ENCODE peak calls at places on chromosome 18, in nine cellular contexts. One of them, this sample, is unnamed.
A peak's percentile ranks its signal among the peaks of the same experiment; 100 is the strongest.

GRCh38 chr18:68735498-68736343 is 20.8 kb upstream of the TMX3 start:
- DNase-seq in kidney epithelial cell: no peak
- DNase-seq in lower lobe of right lung: no peak
- DNase-seq in NB4: peak; percentile 56
- DNase-seq in globus pallidus: no peak
- DNase-seq in GM13976: peak; percentile 61
- DNase-seq in endothelial cell of umbilical vein: peak; percentile 61
- DNase-seq in adrenal gland: no peak
- DNase-seq in activated effector memory CD4-positive, alpha-beta T cell treated with anti-CD3 and anti-CD28 coated beads, Interleukin-2, amount 50 U/mL, for 16 hours: no peak
- DNase-seq in this sample: peak; percentile 14

GRCh38 chr18:36287653-36288052 is 9.9 kb upstream of the FHOD3 start:
- DNase-seq in kidney epithelial cell: no peak
- DNase-seq in lower lobe of right lung: no peak
- DNase-seq in NB4: no peak
- DNase-seq in globus pallidus: no peak
- DNase-seq in GM13976: no peak
- DNase-seq in endothelial cell of umbilical vein: no peak
- DNase-seq in adrenal gland: no peak
- DNase-seq in activated effector memory CD4-positive, alpha-beta T cell treated with anti-CD3 and anti-CD28 coated beads, Interleukin-2, amount 50 U/mL, for 16 hours: no peak
- DNase-seq in this sample: no peak

GRCh38 chr18:75478996-75479870 is 51.7 kb upstream of the SMIM21 start:
- DNase-seq in kidney epithelial cell: no peak
- DNase-seq in lower lobe of right lung: no peak
- DNase-seq in NB4: peak; percentile 60
- DNase-seq in globus pallidus: peak; percentile 47
- DNase-seq in GM13976: peak; percentile 40
- DNase-seq in endothelial cell of umbilical vein: peak; percentile 66
- DNase-seq in adrenal gland: no peak
- DNase-seq in activated effector memory CD4-positive, alpha-beta T cell treated with anti-CD3 and anti-CD28 coated beads, Interleukin-2, amount 50 U/mL, for 16 hours: no peak
- DNase-seq in this sample: peak; percentile 24

GRCh38 chr18:49524951-49525350 is 36.9 kb upstream of the LIPG start:
- DNase-seq in kidney epithelial cell: no peak
- DNase-seq in lower lobe of right lung: no peak
- DNase-seq in NB4: no peak
- DNase-seq in globus pallidus: no peak
- DNase-seq in GM13976: no peak
- DNase-seq in endothelial cell of umbilical vein: no peak
- DNase-seq in adrenal gland: no peak
- DNase-seq in activated effector memory CD4-positive, alpha-beta T cell treated with anti-CD3 and anti-CD28 coated beads, Interleukin-2, amount 50 U/mL, for 16 hours: no peak
- DNase-seq in this sample: no peak

GRCh38 chr18:3525870-3526420 is 76.0 kb downstream of the TGIF1 start:
- DNase-seq in kidney epithelial cell: no peak
- DNase-seq in lower lobe of right lung: no peak
- DNase-seq in NB4: peak; percentile 95
- DNase-seq in globus pallidus: peak; percentile 79
- DNase-seq in GM13976: peak; percentile 57
- DNase-seq in endothelial cell of umbilical vein: peak; percentile 7
- DNase-seq in adrenal gland: no peak
- DNase-seq in activated effector memory CD4-positive, alpha-beta T cell treated with anti-CD3 and anti-CD28 coated beads, Interleukin-2, amount 50 U/mL, for 16 hours: peak; percentile 75
- DNase-seq in this sample: no peak

GRCh38 chr18:49926076-49926745 is 112.9 kb upstream of the ACAA2 start:
- DNase-seq in kidney epithelial cell: no peak
- DNase-seq in lower lobe of right lung: no peak
- DNase-seq in NB4: no peak
- DNase-seq in globus pallidus: no peak
- DNase-seq in GM13976: no peak
- DNase-seq in endothelial cell of umbilical vein: no peak
- DNase-seq in adrenal gland: no peak
- DNase-seq in activated effector memory CD4-positive, alpha-beta T cell treated with anti-CD3 and anti-CD28 coated beads, Interleukin-2, amount 50 U/mL, for 16 hours: no peak
- DNase-seq in this sample: no peak

GRCh38 chr18:6056171-6056932 is 161.0 kb upstream of the TMEM200C start:
- DNase-seq in kidney epithelial cell: no peak
- DNase-seq in lower lobe of right lung: no peak
- DNase-seq in NB4: no peak
- DNase-seq in globus pallidus: no peak
- DNase-seq in GM13976: peak; percentile 25
- DNase-seq in endothelial cell of umbilical vein: peak; percentile 77
- DNase-seq in adrenal gland: no peak
- DNase-seq in activated effector memory CD4-positive, alpha-beta T cell treated with anti-CD3 and anti-CD28 coated beads, Interleukin-2, amount 50 U/mL, for 16 hours: no peak
- DNase-seq in this sample: no peak

GRCh38 chr18:34626404-34627137 is 83.5 kb upstream of the DTNA start:
- DNase-seq in kidney epithelial cell: peak; percentile 45
- DNase-seq in lower lobe of right lung: no peak
- DNase-seq in NB4: no peak
- DNase-seq in globus pallidus: no peak
- DNase-seq in GM13976: no peak
- DNase-seq in endothelial cell of umbilical vein: peak; percentile 70
- DNase-seq in adrenal gland: no peak
- DNase-seq in activated effector memory CD4-positive, alpha-beta T cell treated with anti-CD3 and anti-CD28 coated beads, Interleukin-2, amount 50 U/mL, for 16 hours: no peak
- DNase-seq in this sample: no peak

GRCh38 chr18:52903858-52904257 is 563.9 kb downstream of the DCC start:
- DNase-seq in kidney epithelial cell: no peak
- DNase-seq in lower lobe of right lung: peak; percentile 47
- DNase-seq in NB4: peak; percentile 46
- DNase-seq in globus pallidus: peak; percentile 37
- DNase-seq in GM13976: no peak
- DNase-seq in endothelial cell of umbilical vein: no peak
- DNase-seq in adrenal gland: peak; percentile 18
- DNase-seq in activated effector memory CD4-positive, alpha-beta T cell treated with anti-CD3 and anti-CD28 coated beads, Interleukin-2, amount 50 U/mL, for 16 hours: no peak
- DNase-seq in this sample: peak; percentile 15

GRCh38 chr18:24731981-24732380 is 271.5 kb downstream of the HRH4 start:
- DNase-seq in kidney epithelial cell: no peak
- DNase-seq in lower lobe of right lung: no peak
- DNase-seq in NB4: no peak
- DNase-seq in globus pallidus: no peak
- DNase-seq in GM13976: no peak
- DNase-seq in endothelial cell of umbilical vein: no peak
- DNase-seq in adrenal gland: no peak
- DNase-seq in activated effector memory CD4-positive, alpha-beta T cell treated with anti-CD3 and anti-CD28 coated beads, Interleukin-2, amount 50 U/mL, for 16 hours: no peak
- DNase-seq in this sample: no peak

GRCh38 chr18:74066018-74066417 is 81.6 kb downstream of the FBXO15 start:
- DNase-seq in kidney epithelial cell: no peak
- DNase-seq in lower lobe of right lung: no peak
- DNase-seq in NB4: no peak
- DNase-seq in globus pallidus: no peak
- DNase-seq in GM13976: no peak
- DNase-seq in endothelial cell of umbilical vein: no peak
- DNase-seq in adrenal gland: no peak
- DNase-seq in activated effector memory CD4-positive, alpha-beta T cell treated with anti-CD3 and anti-CD28 coated beads, Interleukin-2, amount 50 U/mL, for 16 hours: no peak
- DNase-seq in this sample: no peak

GRCh38 chr18:7940976-7941375 is 373.9 kb downstream of the PTPRM start:
- DNase-seq in kidney epithelial cell: no peak
- DNase-seq in lower lobe of right lung: no peak
- DNase-seq in NB4: no peak
- DNase-seq in globus pallidus: no peak
- DNase-seq in GM13976: no peak
- DNase-seq in endothelial cell of umbilical vein: no peak
- DNase-seq in adrenal gland: no peak
- DNase-seq in activated effector memory CD4-positive, alpha-beta T cell treated with anti-CD3 and anti-CD28 coated beads, Interleukin-2, amount 50 U/mL, for 16 hours: no peak
- DNase-seq in this sample: no peak

GRCh38 chr18:8959551-8960135 is 142.9 kb upstream of the NDUFV2 start:
- DNase-seq in kidney epithelial cell: no peak
- DNase-seq in lower lobe of right lung: no peak
- DNase-seq in NB4: no peak
- DNase-seq in globus pallidus: no peak
- DNase-seq in GM13976: no peak
- DNase-seq in endothelial cell of umbilical vein: no peak
- DNase-seq in adrenal gland: no peak
- DNase-seq in activated effector memory CD4-positive, alpha-beta T cell treated with anti-CD3 and anti-CD28 coated beads, Interleukin-2, amount 50 U/mL, for 16 hours: no peak
- DNase-seq in this sample: no peak

GRCh38 chr18:57837917-57838548 is 34.9 kb upstream of the ATP8B1 start:
- DNase-seq in kidney epithelial cell: peak; percentile 57
- DNase-seq in lower lobe of right lung: no peak
- DNase-seq in NB4: no peak
- DNase-seq in globus pallidus: no peak
- DNase-seq in GM13976: peak; percentile 38
- DNase-seq in endothelial cell of umbilical vein: peak; percentile 91
- DNase-seq in adrenal gland: no peak
- DNase-seq in activated effector memory CD4-positive, alpha-beta T cell treated with anti-CD3 and anti-CD28 coated beads, Interleukin-2, amount 50 U/mL, for 16 hours: peak; percentile 75
- DNase-seq in this sample: no peak

This sample was measured in OCI-LY7.